ENCODE peak calls at places on chromosomes 6 and 20, in six cellular contexts. X, G, W, N, U and F are unnamed samples.

GRCh38 chr6:156731436-156731835 is 45.7 kb upstream of the ARID1B start:
- DNase-seq in X (peak; percentile 63), G (no peak), W (no peak), N (no peak), U (no peak), F (no peak)

GRCh38 chr20:63624486-63624885 is 2.4 kb downstream of the GMEB2 start:
- DNase-seq in X (no peak), G (peak; percentile 53), W (peak; percentile 28), N (no peak), U (no peak), F (no peak)

GRCh38 chr6:38391909-38392614 is 247.7 kb downstream of the BTBD9 start:
- DNase-seq in X (no peak), G (no peak), W (no peak), N (no peak), U (no peak), F (no peak)

GRCh38 chr6:102571236-102571908 is 1177.9 kb downstream of the GRIK2 start:
- DNase-seq in X (no peak), G (peak; percentile 11), W (no peak), N (no peak), U (no peak), F (no peak)

GRCh38 chr20:699342-699741 is 23.7 kb upstream of the SCRT2 start:
- DNase-seq in X (no peak), G (no peak), W (no peak), N (no peak), U (no peak), F (no peak)

GRCh38 chr20:37505263-37506165 is 15.5 kb upstream of the NNAT start:
- DNase-seq in X (no peak), G (no peak), W (no peak), N (no peak), U (no peak), F (no peak)

GRCh38 chr6:8047466-8048292 is 16.5 kb downstream of the BLOC1S5 start:
- DNase-seq in X (no peak), G (no peak), W (no peak), N (peak; percentile 45), U (no peak), F (no peak)

GRCh38 chr6:108689279-108690161 is 128.8 kb downstream of the FOXO3 start:
- DNase-seq in X (peak; percentile 57), G (no peak), W (peak; percentile 82), N (no peak), U (peak; percentile 85), F (peak; percentile 56)

GRCh38 chr20:32675223-32675975 is 1.7 kb upstream of the C20orf203 start:
- DNase-seq in X (no peak), G (peak; percentile 46), W (no peak), N (no peak), U (no peak), F (no peak)

GRCh38 chr6:111601875-111602274 is 3.8 kb downstream of the TRAF3IP2 start:
- DNase-seq in X (no peak), G (no peak), W (no peak), N (no peak), U (peak; percentile 62), F (peak; percentile 40)

DNA sequence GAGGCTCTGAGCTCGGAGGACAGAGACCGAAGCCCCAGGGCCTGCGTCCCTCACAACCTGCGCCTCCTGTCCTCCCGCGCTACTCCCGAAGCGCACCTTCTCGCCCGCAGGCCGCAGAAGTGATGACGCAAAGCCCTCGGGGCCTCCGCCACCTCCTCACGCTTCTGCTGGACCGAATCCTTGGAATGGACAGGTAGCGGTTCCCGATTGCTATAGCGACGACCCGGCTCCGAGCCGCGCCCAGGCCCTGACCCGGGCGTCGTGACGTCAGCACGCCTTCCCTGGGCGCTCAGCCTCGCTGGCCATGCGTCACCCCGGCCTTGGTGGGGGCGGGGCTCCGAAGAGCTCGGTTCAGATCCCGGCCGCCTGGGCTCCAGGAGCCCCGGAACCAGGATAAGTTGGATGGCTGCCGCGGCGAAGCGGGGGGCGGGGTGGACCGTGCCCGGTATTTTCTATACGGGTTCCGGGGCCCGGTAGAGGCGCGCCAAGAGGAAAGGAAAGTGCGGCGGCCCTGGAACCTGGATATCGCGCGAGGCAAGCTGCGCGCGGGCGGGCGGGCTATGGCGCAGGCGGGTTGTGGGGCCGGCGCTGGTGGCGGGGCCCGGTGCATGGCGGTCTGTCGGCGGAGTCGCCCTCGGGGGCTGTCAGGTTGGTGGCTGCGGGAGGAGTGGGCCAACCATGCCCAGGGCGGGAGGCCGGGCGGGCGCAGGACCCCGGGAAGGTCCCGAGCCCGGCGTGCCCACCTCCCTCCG is at the start of gene ZNF76:
- DNase-seq in X (peak; percentile 95), G (peak; percentile 99), W (peak; percentile 100), N (peak; percentile 72), U (peak; percentile 97), F (peak; percentile 98)
- TF ChIP-seq POLR2AphosphoS5 in X (peak; percentile 53), G (peak; percentile 71), W (no peak), N (peak; percentile 81), U (peak; percentile 97), F (peak; percentile 86)

DNA sequence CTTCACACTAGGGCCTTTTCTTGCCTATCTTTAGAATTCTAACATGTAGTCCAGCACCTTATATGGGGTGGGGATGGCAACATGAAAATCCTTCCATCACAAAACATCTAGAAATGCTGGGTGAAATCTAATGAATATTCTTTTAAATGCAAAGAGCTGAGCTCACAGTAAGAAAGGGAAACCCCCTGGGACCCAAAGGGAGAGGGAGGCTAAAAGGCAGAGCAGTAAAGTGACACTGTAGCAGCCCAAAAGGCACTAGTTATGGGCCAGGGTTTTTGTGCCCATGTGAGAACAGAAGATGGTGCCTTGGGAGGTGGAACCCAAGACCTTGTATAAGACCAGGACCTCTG is 66.7 kb downstream of the TRAM2 start:
- DNase-seq in X (no peak), G (no peak), W (no peak), N (no peak), U (no peak), F (no peak)
- H3K36me3 ChIP-seq in X (no peaks in the 10 kb centered on the region), G (peaks cover 3% of the 10 kb centered on the region), W (peaks cover 68% of the 10 kb centered on the region), N (peaks cover 14% of the 10 kb centered on the region), U (peaks cover 3% of the 10 kb centered on the region), F (no peaks in the 10 kb centered on the region)

DNA sequence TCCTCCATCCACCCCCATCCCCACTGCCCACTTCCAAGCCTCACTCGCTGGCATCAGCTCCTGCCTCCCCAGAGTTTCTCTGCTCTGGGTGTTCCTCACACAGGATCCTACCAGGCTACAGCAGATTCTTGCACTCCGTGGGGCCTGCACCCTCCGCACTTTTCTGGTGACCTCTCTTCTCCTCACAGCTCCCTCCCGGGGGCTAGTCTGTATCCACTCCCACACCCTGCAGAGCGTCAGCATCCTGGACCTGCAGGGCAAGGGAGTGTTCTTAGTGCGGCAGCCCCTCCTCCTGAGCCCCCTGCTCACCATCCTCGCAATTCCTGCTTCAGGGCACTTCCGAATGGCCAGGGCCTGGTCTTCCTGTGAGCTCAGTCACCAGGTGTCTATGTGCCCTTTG is 224.2 kb downstream of the DLL1 start:
- DNase-seq in X (no peak), G (no peak), W (no peak), N (no peak), U (no peak), F (peak; percentile 4)
- TF ChIP-seq POLR2AphosphoS5 in X (no peak), G (no peak), W (no peak), N (no peak), U (no peak), F (no peak)

GRCh38 chr6:42860481-42860880 is 18.9 kb upstream of the RPL7L1 start:
- DNase-seq in X (no peak), G (no peak), W (no peak), N (no peak), U (no peak), F (no peak)

GRCh38 chr6:42860031-42860430 is 19.4 kb upstream of the RPL7L1 start:
- DNase-seq in X (no peak), G (no peak), W (no peak), N (no peak), U (no peak), F (no peak)

GRCh38 chr6:42870145-42870936 is 9.1 kb upstream of the RPL7L1 start:
- DNase-seq in X (no peak), G (no peak), W (no peak), N (no peak), U (no peak), F (no peak)

GRCh38 chr6:42864602-42865001 is 14.8 kb upstream of the RPL7L1 start:
- DNase-seq in X (no peak), G (no peak), W (no peak), N (no peak), U (no peak), F (no peak)
- H3K36me3 ChIP-seq in X (peaks cover 15% of the 10 kb centered on the region), G (peaks cover 3% of the 10 kb centered on the region), W (peaks cover 56% of the 10 kb centered on the region), N (peaks cover 2% of the 10 kb centered on the region), U (peaks cover 13% of the 10 kb centered on the region), F (peaks cover 77% of the 10 kb centered on the region)

GRCh38 chr6:36685198-36685919 is 6.8 kb downstream of the CDKN1A start:
- DNase-seq in X (no peak), G (no peak), W (no peak), N (no peak), U (no peak), F (no peak)
- TF ChIP-seq POLR2AphosphoS5 in X (peak; percentile 37), G (no peak), W (no peak), N (no peak), U (no peak), F (no peak)

DNA sequence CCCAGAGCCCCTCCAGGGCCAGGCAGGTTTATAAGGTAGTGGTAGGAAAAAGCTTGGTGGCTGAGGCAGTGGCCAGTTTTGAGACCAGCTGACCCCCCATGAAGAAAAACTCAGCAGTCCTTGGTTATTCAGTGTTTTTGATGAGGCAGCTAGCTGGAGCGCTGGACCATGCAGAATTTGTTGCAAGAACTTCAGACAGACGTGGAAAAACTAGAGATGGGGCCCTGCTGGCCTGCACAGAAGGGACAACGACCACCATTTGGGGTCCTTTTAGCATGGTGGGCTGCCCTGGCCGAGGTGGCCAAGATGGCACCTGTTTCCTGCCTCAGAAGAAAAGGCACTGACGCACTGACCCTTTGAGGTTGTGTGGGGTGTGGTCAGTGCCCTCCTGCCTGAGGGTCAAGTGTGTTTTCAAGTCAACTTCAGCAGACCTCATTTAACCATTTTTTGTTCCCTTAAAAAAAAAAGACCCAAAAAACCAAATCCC is 2.7 kb downstream of the RPS21 start:
- DNase-seq in X (no peak), G (no peak), W (no peak), N (no peak), U (no peak), F (no peak)
- H3K36me3 ChIP-seq in X (peaks cover 8% of the 10 kb centered on the region), G (peaks cover 11% of the 10 kb centered on the region), W (peaks cover 46% of the 10 kb centered on the region), N (peaks cover 14% of the 10 kb centered on the region), U (no peaks in the 10 kb centered on the region), F (no peaks in the 10 kb centered on the region)

DNA sequence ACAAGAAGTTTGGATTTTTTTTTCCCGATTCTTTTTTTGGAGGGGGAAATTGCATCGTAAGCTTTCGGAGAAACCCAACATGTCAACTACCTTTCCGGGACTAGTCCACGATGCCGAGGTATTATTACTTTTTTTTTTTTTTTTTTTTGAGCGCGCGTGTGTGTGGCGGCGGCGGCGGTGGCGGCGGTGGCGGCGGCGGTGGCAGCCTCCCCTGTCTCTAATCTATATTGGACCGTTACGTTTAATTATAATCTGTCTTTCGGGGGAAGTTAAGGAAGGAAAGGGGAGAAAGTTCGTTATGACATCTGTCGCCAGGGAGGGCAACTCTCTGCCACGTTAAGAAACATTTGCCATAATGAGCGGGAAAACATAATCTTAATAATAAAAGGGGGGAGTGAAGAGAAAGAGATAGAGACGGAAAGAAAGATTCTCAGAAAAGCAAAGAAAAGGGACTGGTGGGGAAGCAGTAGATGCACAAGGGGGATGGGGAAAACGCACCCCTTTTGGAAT is 706 bp downstream of the TFAP2D start:
- DNase-seq in X (no peak), G (no peak), W (no peak), N (no peak), U (no peak), F (no peak)
- TF ChIP-seq POLR2AphosphoS5 in X (no peak), G (no peak), W (no peak), N (no peak), U (no peak), F (no peak)

GRCh38 chr20:35503841-35504460 is 25.5 kb downstream of the C20orf173 start:
- DNase-seq in X (no peak), G (no peak), W (no peak), N (no peak), U (no peak), F (no peak)
- H3K36me3 ChIP-seq in X (peaks cover 13% of the 10 kb centered on the region), G (peaks cover 20% of the 10 kb centered on the region), W (peaks cover 76% of the 10 kb centered on the region), N (peaks cover 5% of the 10 kb centered on the region), U (peaks cover 20% of the 10 kb centered on the region), F (no peaks in the 10 kb centered on the region)